ENCODE peak calls at places on chromosome 1, in five cellular contexts. O is HS-5, S is NCI-H2029, K is stomach, R is iris pigment epithelial cell. X is an unnamed sample.

GRCh38 chr1:31593136-31593665 is 16.9 kb downstream of the TINAGL1 start:
- DNase-seq in O (no peak), S (no peak), K (no peak), R (no peak), X (no peak)

GRCh38 chr1:201561604-201562003 is 22.7 kb downstream of the NAV1 start:
- DNase-seq in O (no peak), S (no peak), K (no peak), R (no peak), X (no peak)

GRCh38 chr1:85200367-85200869 is 398 bp downstream of the SYDE2 start:
- DNase-seq in O (no peak), S (peak), K (peak), R (no peak), X (peak)

GRCh38 chr1:63931468-63931867 is 157.7 kb downstream of the ROR1 start:
- DNase-seq in O (peak), S (no peak), K (no peak), R (peak), X (no peak)

GRCh38 chr1:31746687-31747086 is 17.5 kb downstream of the ADGRB2 start:
- DNase-seq in O (no peak), S (no peak), K (no peak), R (no peak), X (no peak)

GRCh38 chr1:27485363-27485762 is 4.6 kb downstream of the WASF2 start:
- DNase-seq in O (no peak), S (no peak), K (no peak), R (no peak), X (no peak)

GRCh38 chr1:77412794-77413530 is 131.1 kb downstream of the AK5 start:
- DNase-seq in O (no peak), S (no peak), K (no peak), R (no peak), X (no peak)

GRCh38 chr1:180530501-180530900 is 28.1 kb upstream of the ACBD6 start:
- DNase-seq in O (peak), S (no peak), K (no peak), R (peak), X (no peak)

GRCh38 chr1:217953922-217954321 is 322.8 kb downstream of the SPATA17 start:
- DNase-seq in O (no peak), S (no peak), K (no peak), R (no peak), X (no peak)

GRCh38 chr1:97904528-97904927 is 16.3 kb downstream of the DPYD start:
- DNase-seq in O (peak), S (no peak), K (no peak), R (peak), X (no peak)